ENCODE peak calls at places on chromosome 13, in nine cellular contexts. I is neural progenitor cell; J is GM23338; M is left ventricle myocardium inferior; E is body of pancreas; K is tibial artery; N is CD4-positive, alpha-beta T cell; L is bronchial epithelial cell; A is lower leg skin. C is an unnamed sample.

GRCh38 chr13:20442370-20442769 is 83.3 kb downstream of the CRYL1 start:
- DNase-seq in I (peak; percentile 26), J (no peak), M (no peak), E (no peak), K (no peak), N (no peak), L (no peak), A (no peak), C (no peak)

GRCh38 chr13:94292323-94292640 is 187.2 kb downstream of the DCT start:
- DNase-seq in I (no peak), J (no peak), M (no peak), E (no peak), K (no peak), N (no peak), L (no peak), A (no peak), C (no peak)

GRCh38 chr13:101739382-101740178 is 287.1 kb downstream of the ITGBL1 start:
- DNase-seq in I (no peak), J (no peak), M (no peak), E (no peak), K (no peak), N (no peak), L (no peak), A (no peak), C (no peak)

GRCh38 chr13:84192125-84192524 is 309.9 kb upstream of the SLITRK1 start:
- DNase-seq in I (no peak), J (no peak), M (no peak), E (no peak), K (no peak), N (no peak), L (peak; percentile 91), A (no peak), C (peak; percentile 82)

GRCh38 chr13:64277097-64277496 is 2861.4 kb upstream of the PCDH20 start:
- DNase-seq in I (no peak), J (no peak), M (no peak), E (no peak), K (no peak), N (no peak), L (no peak), A (no peak), C (no peak)

GRCh38 chr13:27607125-27607524 is 13.2 kb downstream of the LNX2 start:
- DNase-seq in I (no peak), J (no peak), M (no peak), E (no peak), K (no peak), N (no peak), L (peak; percentile 87), A (no peak), C (peak; percentile 65)

GRCh38 chr13:98889419-98890079 is 88.3 kb downstream of the DOCK9 start:
- DNase-seq in I (no peak), J (no peak), M (no peak), E (no peak), K (no peak), N (no peak), L (peak; percentile 61), A (no peak), C (no peak)

GRCh38 chr13:40984670-40985366 is 34.3 kb downstream of the ELF1 start:
- DNase-seq in I (no peak), J (no peak), M (no peak), E (no peak), K (no peak), N (no peak), L (peak; percentile 25), A (no peak), C (peak; percentile 34)

GRCh38 chr13:34913040-34913439 is 29.0 kb upstream of the NBEA start:
- DNase-seq in I (peak; percentile 71), J (peak; percentile 76), M (no peak), E (no peak), K (no peak), N (no peak), L (peak; percentile 15), A (no peak), C (peak; percentile 32)

GRCh38 chr13:29523199-29523931 is 72.1 kb downstream of the SLC7A1 start:
- DNase-seq in I (no peak), J (no peak), M (peak; percentile 45), E (no peak), K (peak; percentile 78), N (no peak), L (no peak), A (no peak), C (no peak)

GRCh38 chr13:73849292-73849691 is 284.9 kb downstream of the KLF12 start:
- DNase-seq in I (peak; percentile 64), J (peak; percentile 86), M (no peak), E (no peak), K (no peak), N (no peak), L (peak; percentile 43), A (no peak), C (peak; percentile 34)

GRCh38 chr13:89940383-89940782 is 1407.1 kb upstream of the MIR17HG start:
- DNase-seq in I (no peak), J (no peak), M (no peak), E (no peak), K (no peak), N (no peak), L (no peak), A (no peak), C (no peak)

GRCh38 chr13:90683711-90684131 is 663.8 kb upstream of the MIR17HG start:
- DNase-seq in I (no peak), J (no peak), M (no peak), E (no peak), K (no peak), N (no peak), L (no peak), A (no peak), C (no peak)

GRCh38 chr13:105817011-105817410 is 718.5 kb downstream of the EFNB2 start:
- DNase-seq in I (peak; percentile 36), J (peak; percentile 90), M (no peak), E (no peak), K (no peak), N (no peak), L (peak; percentile 45), A (no peak), C (no peak)

GRCh38 chr13:75934889-75935288 is 298.8 kb downstream of the LMO7 start:
- DNase-seq in I (no peak), J (no peak), M (no peak), E (no peak), K (no peak), N (no peak), L (peak; percentile 73), A (no peak), C (peak; percentile 43)

GRCh38 chr13:52846567-52847321 is 1.7 kb downstream of the PCDH8 start:
- DNase-seq in I (peak; percentile 95), J (peak; percentile 91), M (peak; percentile 55), E (peak; percentile 52), K (peak; percentile 24), N (no peak), L (no peak), A (no peak), C (no peak)

GRCh38 chr13:109751477-109751876 is 34.9 kb downstream of the IRS2 start:
- DNase-seq in I (no peak), J (no peak), M (no peak), E (no peak), K (no peak), N (no peak), L (no peak), A (no peak), C (no peak)

GRCh38 chr13:20369886-20370361 is 137.8 kb upstream of the GJB6 start:
- DNase-seq in I (no peak), J (no peak), M (no peak), E (no peak), K (no peak), N (no peak), L (peak; percentile 90), A (no peak), C (peak; percentile 33)

DNA sequence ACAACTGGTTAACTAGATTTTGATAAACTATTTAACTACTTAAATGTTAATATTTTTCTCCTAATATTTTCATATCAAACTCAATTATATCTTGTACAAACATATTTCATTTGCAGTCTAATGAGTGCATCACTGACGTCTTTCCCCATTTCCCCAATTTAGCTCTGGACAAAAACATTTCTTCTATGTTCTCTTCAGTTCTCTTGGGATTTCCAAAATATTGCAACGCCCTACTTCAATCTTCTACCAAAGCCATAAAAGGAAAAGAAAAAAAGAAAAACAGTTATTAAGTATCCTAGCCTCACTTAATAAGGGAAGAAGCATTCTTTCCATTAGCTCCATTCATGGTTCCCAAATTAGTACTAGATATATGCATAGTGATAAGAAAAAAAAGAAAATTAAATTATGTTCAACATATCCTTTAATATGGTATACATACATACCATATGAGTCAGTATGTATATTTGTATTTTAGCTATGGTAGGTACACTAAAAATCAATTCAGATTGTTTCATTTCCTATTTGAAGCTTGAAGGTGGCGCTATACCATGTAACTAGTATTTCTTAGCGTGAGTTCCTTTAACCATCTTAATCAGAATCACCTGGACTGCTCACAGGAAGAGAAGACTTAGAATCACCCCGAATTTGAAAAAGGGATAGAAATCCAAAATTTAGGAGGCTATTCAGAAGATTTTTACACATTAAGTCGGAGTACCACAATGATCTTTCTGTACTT is 9.9 kb downstream of the FBXL3 start:
- DNase-seq in I (no peak), J (peak; percentile 29), M (no peak), E (no peak), K (no peak), N (no peak), L (no peak), A (no peak), C (no peak)
- TF ChIP-seq CTCF in I (peak; percentile 18), J (peak; percentile 53), M (no peak), E (no peak), K (no peak), N (no peak), L (no peak), A (no peak), C (no peak)

DNA sequence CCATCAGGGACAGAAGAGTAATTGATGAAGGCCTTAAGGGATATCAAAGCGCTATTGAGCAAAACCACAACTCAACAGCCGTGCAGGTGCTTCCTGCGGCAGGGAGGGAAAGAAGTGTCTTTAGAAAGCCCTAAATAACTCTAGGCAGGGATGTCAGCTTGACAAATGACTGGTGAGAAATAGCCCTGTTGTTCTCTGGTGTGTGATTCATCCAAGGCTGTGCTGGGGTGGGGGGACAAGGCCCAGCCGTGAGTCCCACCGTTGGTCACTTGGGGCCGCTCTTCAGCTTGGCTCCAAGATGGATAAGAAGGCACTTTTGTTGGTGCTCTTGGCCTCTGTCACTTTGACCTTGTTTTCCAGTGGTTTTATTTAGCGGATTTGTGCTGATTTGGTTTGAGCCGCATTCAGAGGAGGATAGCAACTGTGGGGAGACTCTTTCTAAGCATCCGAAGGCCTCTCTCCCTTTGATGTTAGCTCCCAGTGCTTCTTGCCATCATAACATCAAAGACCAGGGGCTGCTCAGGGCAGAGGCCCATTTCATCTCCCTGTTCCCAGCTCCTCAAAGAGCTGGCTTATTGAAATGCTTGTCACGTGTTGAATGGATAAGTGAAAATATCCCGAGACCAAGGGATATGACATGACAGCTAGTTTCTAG is 130.3 kb upstream of the SERP2 start:
- DNase-seq in I (peak; percentile 59), J (peak; percentile 81), M (no peak), E (peak; percentile 61), K (no peak), N (no peak), L (peak; percentile 38), A (no peak), C (peak; percentile 97)
- TF ChIP-seq CTCF in I (peak; percentile 54), J (peak; percentile 70), M (peak; percentile 59), E (peak; percentile 52), K (no peak), N (no peak), L (peak; percentile 10), A (no peak), C (peak; percentile 71)

GRCh38 chr13:113125506-113126264 is 3.1 kb downstream of the F10 start:
- DNase-seq in I (no peak), J (no peak), M (no peak), E (no peak), K (no peak), N (no peak), L (no peak), A (no peak), C (no peak)
- TF ChIP-seq CTCF in I (no peak), J (no peak), M (no peak), E (no peak), K (no peak), N (no peak), L (no peak), A (no peak), C (no peak)

GRCh38 chr13:66543780-66544179 is 686.4 kb downstream of the PCDH9 start:
- DNase-seq in I (no peak), J (peak; percentile 37), M (no peak), E (no peak), K (no peak), N (no peak), L (peak; percentile 5), A (no peak), C (no peak)
- TF ChIP-seq CTCF in I (peak; percentile 24), J (peak; percentile 55), M (no peak), E (no peak), K (no peak), N (no peak), L (peak; percentile 18), A (no peak), C (no peak)